ENCODE peak calls at places on chromosomes 3 and 15, in four cellular contexts. X is stimulated activated CD8-positive, alpha-beta memory T cell treated with anti-CD3 and anti-CD28 coated beads, Interleukin-2, amount 100 ng/mL, for 1 hour; W is AG10803; C is transverse colon. E is an unnamed sample.

GRCh38 chr15:67322481-67322880 is 67.9 kb downstream of the IQCH start:
- DNase-seq in X (no peak), W (peak; percentile 38), C (no peak), E (no peak)

GRCh38 chr3:53948174-53948573 is 56.5 kb upstream of the SELENOK start:
- DNase-seq in X (no peak), W (no peak), C (no peak), E (no peak)

GRCh38 chr3:15563190-15563589 is 38.2 kb downstream of the HACL1 start:
- DNase-seq in X (no peak), W (no peak), C (no peak), E (no peak)

GRCh38 chr3:143134446-143134845 is 14.9 kb downstream of the CHST2 start:
- DNase-seq in X (no peak), W (no peak), C (no peak), E (peak; percentile 65)

GRCh38 chr3:43915546-43915945 is 224.8 kb downstream of the ABHD5 start:
- DNase-seq in X (no peak), W (no peak), C (no peak), E (no peak)

GRCh38 chr15:98955331-98955730 is 52.3 kb downstream of the PGPEP1L start:
- DNase-seq in X (no peak), W (peak; percentile 50), C (no peak), E (no peak)

GRCh38 chr3:115523467-115523866 is 99.8 kb upstream of the GAP43 start:
- DNase-seq in X (no peak), W (no peak), C (no peak), E (no peak)

GRCh38 chr3:23249961-23250360 is 46.8 kb downstream of the UBE2E2 start:
- DNase-seq in X (no peak), W (no peak), C (no peak), E (no peak)